ENCODE peak calls at places on chromosome 5, in six cellular contexts. B is NCI-H510A, X is Right ventricle myocardium superior, P is body of pancreas, G is vagina, A is IMR-90. W is an unnamed sample.

GRCh38 chr5:87254035-87254434 is 13.6 kb upstream of the RASA1 start:
- DNase-seq in A (no peak), X (no peak), P (no peak), B (no peak), G (no peak), W (no peak)

GRCh38 chr5:1061916-1062315 is 49.9 kb downstream of the SLC12A7 start:
- DNase-seq in P (no peak), B (no peak), A (no peak), G (no peak), X (peak; percentile 34), W (no peak)

GRCh38 chr5:16776611-16777251 is 159.4 kb downstream of the MYO10 start:
- DNase-seq in P (peak; percentile 57), X (no peak), G (no peak), B (peak; percentile 18), A (no peak), W (peak; percentile 53)

GRCh38 chr5:61991861-61992260 is 314.1 kb upstream of the KIF2A start:
- DNase-seq in X (no peak), G (no peak), B (no peak), A (no peak), P (no peak), W (no peak)

GRCh38 chr5:173012882-173013281 is 29.3 kb downstream of the ATP6V0E1 start:
- DNase-seq in X (peak; percentile 54), A (no peak), B (no peak), P (no peak), G (no peak), W (peak; percentile 61)

GRCh38 chr5:10505517-10506095 is 58.3 kb upstream of the ANKRD33B start:
- DNase-seq in G (no peak), P (no peak), A (no peak), B (no peak), X (no peak), W (no peak)

GRCh38 chr5:73591102-73591695 is 25.7 kb downstream of the UTP15 start:
- DNase-seq in A (peak; percentile 90), X (no peak), G (no peak), B (peak; percentile 7), P (peak; percentile 73), W (peak; percentile 35)

GRCh38 chr5:137199966-137200365 is 299.2 kb downstream of the SPOCK1 start:
- DNase-seq in X (no peak), P (no peak), B (no peak), G (no peak), A (peak; percentile 60), W (no peak)

GRCh38 chr5:93611900-93612898 is 29.2 kb downstream of the NR2F1 start:
- DNase-seq in P (no peak), A (peak; percentile 43), X (no peak), G (no peak), B (no peak), W (no peak)

GRCh38 chr5:16709691-16710420 is 93.1 kb upstream of the RETREG1 start:
- DNase-seq in G (no peak), X (no peak), P (no peak), B (no peak), A (peak; percentile 48), W (no peak)

GRCh38 chr5:72166070-72166979 is 59.0 kb downstream of the MAP1B start:
- DNase-seq in G (no peak), P (peak; percentile 26), X (peak; percentile 71), A (peak; percentile 51), B (no peak), W (peak; percentile 10)